ENCODE peak calls at places on chromosomes 5 and 9, in nine cellular contexts. X is effector memory CD4-positive, alpha-beta T cell; L is body of pancreas; O is heart left ventricle; I is A549; S is mesendoderm; P is cardiac muscle cell; D is adrenal gland; C is neural progenitor cell. Z is an unnamed sample. For H3K4me1, the result is how much of the 10 kb centered on the place peaks cover.

GRCh38 chr5:168766038-168766700 is 187.0 kb upstream of the PANK3 start:
- DNase-seq in X (no peak), L (no peak), O (no peak), I (no peak), S (no peak), P (no peak), D (no peak), C (no peak), Z (no peak)

GRCh38 chr9:83065233-83065632 is 2.3 kb upstream of the RASEF start:
- DNase-seq in X (no peak), L (no peak), O (no peak), I (no peak), S (no peak), P (no peak), D (no peak), C (no peak), Z (no peak)

GRCh38 chr9:112380102-112380581 is at the start of gene HSDL2:
- DNase-seq in X (no peak), L (peak), O (no peak), I (no peak), S (no peak), P (peak), D (no peak), C (no peak), Z (peak)

GRCh38 chr9:33102551-33103210 is 26.2 kb upstream of the SMU1 start:
- DNase-seq in X (no peak), L (no peak), O (no peak), I (no peak), S (no peak), P (no peak), D (no peak), C (no peak), Z (no peak)

GRCh38 chr9:84669293-84670105 is at the start of gene NTRK2:
- DNase-seq in X (no peak), L (peak), O (peak), I (peak), S (peak), P (peak), D (no peak), C (peak), Z (no peak)

GRCh38 chr9:109767814-109768213 is 12.2 kb upstream of the PALM2AKAP2 start:
- DNase-seq in X (no peak), L (no peak), O (no peak), I (no peak), S (no peak), P (no peak), D (no peak), C (no peak), Z (no peak)

GRCh38 chr9:125989524-125990180 is 242.5 kb downstream of the PBX3 start:
- DNase-seq in X (no peak), L (no peak), O (no peak), I (no peak), S (no peak), P (no peak), D (no peak), C (no peak), Z (no peak)

GRCh38 chr9:124468061-124468740 is 17.9 kb downstream of the ADGRD2 start:
- DNase-seq in X (no peak), L (no peak), O (peak), I (no peak), S (no peak), P (no peak), D (peak), C (no peak), Z (no peak)

GRCh38 chr9:79801459-79801858 is 229.7 kb downstream of the TLE4 start:
- DNase-seq in X (no peak), L (no peak), O (no peak), I (no peak), S (no peak), P (no peak), D (no peak), C (no peak), Z (no peak)

GRCh38 chr5:32475338-32476097 is 31.0 kb upstream of the ZFR start:
- DNase-seq in X (no peak), L (no peak), O (no peak), I (no peak), S (peak), P (no peak), D (no peak), C (peak), Z (no peak)

GRCh38 chr9:89473762-89474469 is 24.0 kb downstream of the SEMA4D start:
- DNase-seq in X (no peak), L (no peak), O (no peak), I (no peak), S (no peak), P (no peak), D (no peak), C (no peak), Z (no peak)

GRCh38 chr5:158271155-158271554 is 412.2 kb upstream of the CLINT1 start:
- DNase-seq in X (no peak), L (no peak), O (no peak), I (no peak), S (no peak), P (no peak), D (no peak), C (no peak), Z (no peak)

GRCh38 chr9:116152390-116152789 is 1.2 kb upstream of the PAPPA start:
- DNase-seq in X (no peak), L (no peak), O (no peak), I (no peak), S (no peak), P (no peak), D (no peak), C (no peak), Z (no peak)

GRCh38 chr9:125829743-125830142 is 82.6 kb downstream of the PBX3 start:
- DNase-seq in X (peak), L (peak), O (no peak), I (no peak), S (no peak), P (peak), D (peak), C (no peak), Z (peak)

DNA sequence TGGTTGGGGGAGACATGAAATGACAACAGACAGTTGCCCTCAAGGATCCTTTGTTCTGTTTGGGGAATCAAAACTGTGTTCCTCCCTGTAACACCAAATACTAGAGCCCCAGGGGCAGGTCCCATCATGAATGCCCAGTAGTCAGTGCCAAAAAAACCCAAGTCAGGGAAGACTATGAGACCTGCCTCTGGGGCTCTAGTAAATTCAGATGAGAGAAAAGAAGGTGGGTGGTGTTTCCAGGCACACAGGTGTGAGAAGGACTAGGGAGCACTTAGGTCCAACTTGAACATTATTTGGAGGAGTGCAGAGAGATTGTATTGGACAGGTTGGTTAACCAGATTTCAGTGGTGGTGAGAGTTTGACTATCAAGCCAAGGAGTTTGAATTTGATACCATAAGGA is 51.9 kb downstream of the SLC22A5 start:
- DNase-seq in X (no peak), L (no peak), O (no peak), I (no peak), S (no peak), P (no peak), D (no peak), C (no peak), Z (no peak)
- H3K27ac ChIP-seq in X (peak), L (no peak), O (peak), I (no peak), S (no peak), P (no peak), D (peak), C (no peak), Z (peak)

DNA sequence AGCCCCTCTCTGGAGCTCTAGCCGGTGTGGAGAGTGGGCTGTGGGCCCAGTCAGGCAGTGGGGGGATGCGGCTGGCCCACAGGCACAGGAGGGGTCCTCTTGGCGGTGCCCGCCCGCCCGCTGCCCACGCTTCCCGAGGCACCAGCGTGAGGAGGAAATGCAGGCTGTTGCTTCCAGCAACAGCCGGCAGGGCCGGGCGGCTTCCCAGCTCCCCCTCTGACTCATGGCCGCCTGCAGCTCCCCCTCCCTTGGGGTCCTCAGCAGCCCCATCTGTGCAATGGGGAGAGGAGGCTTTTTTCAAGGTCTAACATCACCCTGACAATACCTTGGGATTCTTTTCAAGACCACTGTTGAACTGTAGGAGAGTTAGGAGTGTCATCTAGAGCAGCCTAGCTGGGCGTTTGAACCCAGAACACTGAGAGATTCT is 10.4 kb downstream of the CXXC5 start:
- DNase-seq in X (no peak), L (peak), O (no peak), I (no peak), S (no peak), P (peak), D (no peak), C (no peak), Z (no peak)
- H3K4me1 ChIP-seq in X (under half), L (half or more), O (half or more), I (half or more), S (under half), P (half or more), D (half or more), C (half or more), Z (under half)

DNA sequence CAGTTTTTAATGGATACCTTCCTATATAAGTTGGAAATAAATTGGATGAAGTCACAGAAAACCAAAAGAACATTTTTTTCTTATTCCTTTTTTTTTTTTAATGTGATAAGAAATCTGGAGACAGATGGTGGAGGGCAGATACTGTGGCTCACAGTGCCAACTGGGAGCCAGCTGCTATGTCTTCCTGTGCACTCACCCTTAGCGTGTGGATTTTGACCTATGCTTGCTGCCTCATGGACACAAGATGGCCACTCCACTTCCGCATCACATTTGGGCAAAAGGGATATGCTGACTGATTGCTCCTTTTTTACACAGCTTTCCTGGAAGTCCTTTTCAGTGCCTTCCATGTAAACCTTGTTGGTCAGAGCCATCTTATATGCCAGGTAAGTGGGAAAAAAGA is 342.7 kb downstream of the MAN2A1 start:
- DNase-seq in X (no peak), L (no peak), O (no peak), I (no peak), S (no peak), P (no peak), D (no peak), C (no peak), Z (no peak)
- H3K27ac ChIP-seq in X (no peak), L (no peak), O (no peak), I (no peak), S (no peak), P (no peak), D (no peak), C (no peak), Z (no peak)

DNA sequence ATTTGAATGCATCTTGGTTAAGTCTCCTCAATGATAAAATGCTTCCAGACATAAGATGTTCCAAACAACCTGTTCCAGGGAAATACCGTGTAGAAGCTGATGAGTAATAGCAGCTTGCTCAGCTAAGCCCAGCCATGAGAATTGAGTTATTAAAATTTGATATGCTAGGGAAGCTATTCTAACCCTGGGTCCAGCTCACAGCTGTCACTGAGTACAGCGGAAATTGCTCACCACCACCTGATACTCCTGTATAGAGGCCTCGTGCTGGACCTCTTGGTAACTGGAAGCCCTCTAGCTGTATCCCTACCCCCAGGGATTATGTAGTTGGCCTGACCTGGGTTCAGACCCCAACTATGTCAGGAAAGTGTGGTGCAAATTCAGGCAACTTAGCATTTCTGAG is 521.3 kb upstream of the TRPC7 start:
- DNase-seq in X (no peak), L (no peak), O (no peak), I (no peak), S (no peak), P (no peak), D (peak), C (no peak), Z (no peak)
- H3K4me1 ChIP-seq in X (under half), L (under half), O (under half), I (under half), S (under half), P (under half), D (under half), C (under half), Z (under half)

DNA sequence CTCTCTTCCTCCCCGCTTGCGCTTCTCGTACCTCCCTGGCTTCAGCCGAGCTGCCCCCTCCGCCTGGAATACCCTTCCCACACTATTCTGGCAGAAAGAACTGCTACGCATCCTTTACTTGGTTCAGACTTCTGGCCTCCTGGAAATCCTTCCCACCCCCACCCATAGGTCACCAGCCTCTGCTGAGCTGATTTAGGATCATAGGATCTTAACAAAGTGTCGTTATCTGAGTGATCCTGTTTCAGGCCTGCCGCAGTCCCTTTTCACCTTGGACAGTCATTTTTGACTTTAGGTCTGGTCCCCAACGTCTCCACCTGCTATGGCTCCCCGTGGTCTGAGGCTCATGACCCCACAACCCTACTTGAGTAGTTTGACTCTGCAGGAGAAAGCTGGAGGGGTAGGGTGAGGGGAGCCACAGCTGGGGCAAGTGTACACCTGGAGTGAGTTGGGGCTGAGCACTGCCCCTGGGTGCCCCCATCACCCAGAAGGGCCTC is 27.3 kb downstream of the EGR1 start:
- DNase-seq in X (no peak), L (no peak), O (no peak), I (no peak), S (no peak), P (no peak), D (no peak), C (no peak), Z (no peak)
- H3K27ac ChIP-seq in X (no peak), L (peak), O (no peak), I (peak), S (no peak), P (peak), D (peak), C (no peak), Z (peak)

GRCh38 chr5:89191374-89191773 is 308.4 kb upstream of the MEF2C start:
- DNase-seq in X (no peak), L (no peak), O (no peak), I (no peak), S (no peak), P (no peak), D (no peak), C (no peak), Z (no peak)

GRCh38 chr5:89190515-89191265 is 307.7 kb upstream of the MEF2C start:
- DNase-seq in X (no peak), L (no peak), O (no peak), I (no peak), S (no peak), P (no peak), D (no peak), C (no peak), Z (no peak)

GRCh38 chr5:89187883-89188465 is 305.0 kb upstream of the MEF2C start:
- DNase-seq in X (no peak), L (no peak), O (no peak), I (no peak), S (no peak), P (no peak), D (no peak), C (no peak), Z (no peak)

GRCh38 chr5:89181546-89181945 is 298.6 kb upstream of the MEF2C start:
- DNase-seq in X (no peak), L (no peak), O (no peak), I (no peak), S (peak), P (no peak), D (no peak), C (no peak), Z (no peak)

GRCh38 chr5:89187268-89187667 is 304.3 kb upstream of the MEF2C start:
- DNase-seq in X (no peak), L (no peak), O (no peak), I (no peak), S (no peak), P (no peak), D (no peak), C (no peak), Z (no peak)
- H3K4me1 ChIP-seq in X (under half), L (under half), O (under half), I (under half), S (under half), P (under half), D (under half), C (under half), Z (under half)

DNA sequence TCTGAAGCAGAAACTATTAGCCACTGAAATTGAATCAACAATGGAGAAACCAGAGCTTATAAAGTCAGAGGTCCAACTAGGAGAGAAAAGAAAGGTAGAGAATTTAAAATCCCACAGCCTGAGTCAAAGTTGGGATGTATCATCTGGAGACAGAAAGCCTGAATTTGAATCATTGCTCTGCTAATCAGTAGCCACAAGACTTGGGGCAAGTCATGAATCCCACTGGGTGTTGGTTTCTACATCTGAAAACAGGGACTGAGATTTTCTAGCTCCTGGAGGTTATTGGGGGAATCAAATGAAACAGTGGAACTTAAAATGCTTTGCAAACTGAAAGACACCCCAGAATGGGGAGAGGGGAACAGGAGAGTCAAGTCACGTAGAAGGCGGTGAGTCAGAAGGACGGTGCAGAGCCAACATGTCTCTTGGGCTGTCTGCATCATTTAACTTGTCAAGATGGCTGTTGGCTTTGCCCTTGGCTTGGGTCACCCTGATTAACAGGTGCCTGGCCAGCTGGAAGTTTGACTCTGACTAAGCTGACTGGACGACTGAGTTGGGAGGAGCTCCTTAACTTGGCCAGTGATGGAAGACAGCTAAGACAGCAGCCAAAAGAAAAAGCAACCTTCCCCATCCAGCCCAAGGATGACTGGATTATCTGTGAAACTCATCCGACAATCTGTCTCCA is 60.7 kb upstream of the ADRA1B start:
- DNase-seq in X (no peak), L (no peak), O (peak), I (no peak), S (no peak), P (no peak), D (no peak), C (no peak), Z (no peak)
- H3K27ac ChIP-seq in X (no peak), L (no peak), O (no peak), I (no peak), S (no peak), P (no peak), D (no peak), C (no peak), Z (no peak)

GRCh38 chr9:133140606-133141005 is 19.6 kb upstream of the RALGDS start:
- DNase-seq in X (no peak), L (no peak), O (no peak), I (no peak), S (no peak), P (no peak), D (no peak), C (no peak), Z (no peak)

GRCh38 chr9:133137451-133138231 is 16.6 kb upstream of the RALGDS start:
- DNase-seq in X (no peak), L (peak), O (no peak), I (no peak), S (no peak), P (no peak), D (peak), C (no peak), Z (no peak)

GRCh38 chr9:133139246-133140173 is 18.5 kb upstream of the RALGDS start:
- DNase-seq in X (no peak), L (no peak), O (no peak), I (no peak), S (no peak), P (no peak), D (peak), C (no peak), Z (no peak)

GRCh38 chr9:133141833-133142594 is 21.0 kb upstream of the RALGDS start:
- DNase-seq in X (peak), L (peak), O (no peak), I (no peak), S (no peak), P (no peak), D (peak), C (no peak), Z (peak)

GRCh38 chr9:133140174-133140505 is 19.1 kb upstream of the RALGDS start:
- DNase-seq in X (no peak), L (no peak), O (no peak), I (no peak), S (no peak), P (no peak), D (peak), C (no peak), Z (no peak)
- H3K4me1 ChIP-seq in X (half or more), L (half or more), O (under half), I (under half), S (under half), P (under half), D (under half), C (under half), Z (half or more)

DNA sequence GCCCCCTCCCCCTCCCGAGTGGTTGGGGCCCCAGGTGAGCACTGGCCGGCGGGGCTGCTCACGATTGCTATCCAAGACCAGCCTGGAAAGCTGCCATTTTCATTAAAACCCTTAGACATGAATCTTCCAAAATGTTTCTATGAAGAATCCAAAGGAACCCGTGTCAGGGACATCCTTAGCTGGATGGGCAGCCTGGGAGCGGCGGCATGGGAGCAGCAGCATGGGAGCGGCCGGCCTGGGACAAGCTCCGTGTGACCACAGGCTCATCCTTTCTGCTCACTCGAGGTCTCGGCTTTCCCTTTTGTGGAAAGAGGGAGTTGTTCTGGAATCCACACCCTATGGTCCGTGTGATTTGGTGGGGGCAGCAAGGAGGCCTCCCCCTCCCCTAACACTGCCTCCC is 127.5 kb downstream of the RXRA start:
- DNase-seq in X (no peak), L (no peak), O (peak), I (no peak), S (no peak), P (no peak), D (no peak), C (no peak), Z (no peak)
- H3K27ac ChIP-seq in X (no peak), L (no peak), O (no peak), I (no peak), S (no peak), P (no peak), D (no peak), C (no peak), Z (no peak)

GRCh38 chr5:177512736-177513380 is 3.2 kb upstream of the DOK3 start:
- DNase-seq in X (no peak), L (no peak), O (no peak), I (no peak), S (no peak), P (no peak), D (no peak), C (no peak), Z (no peak)
- H3K4me1 ChIP-seq in X (under half), L (under half), O (under half), I (under half), S (under half), P (under half), D (under half), C (under half), Z (under half)